ENCODE peak calls at places on chromosome 3, in eight cellular contexts. D, H, B, F, O, N, J and M are unnamed samples.

GRCh38 chr3:126472277-126473006 is 3.2 kb downstream of the ZXDC start:
- DNase-seq in F (no peak), B (no peak), N (peak), J (peak), D (peak), H (peak), O (peak), M (peak)

GRCh38 chr3:151478376-151478702 is 17.5 kb upstream of the IGSF10 start:
- DNase-seq in O (no peak), N (no peak), B (no peak), J (no peak), F (no peak), H (no peak), D (no peak), M (no peak)

GRCh38 chr3:64167346-64167745 is 57.9 kb downstream of the PRICKLE2 start:
- DNase-seq in N (no peak), F (no peak), H (no peak), J (no peak), D (no peak), B (no peak), O (no peak), M (no peak)

GRCh38 chr3:120418866-120419490 is 31.8 kb downstream of the FSTL1 start:
- DNase-seq in N (no peak), D (peak), H (peak), J (peak), O (peak), B (peak), F (peak), M (peak)

GRCh38 chr3:30473374-30474051 is 132.9 kb upstream of the TGFBR2 start:
- DNase-seq in J (no peak), N (peak), F (no peak), B (no peak), O (no peak), D (no peak), H (no peak), M (no peak)

GRCh38 chr3:12350151-12350813 is 61.4 kb downstream of the PPARG start:
- DNase-seq in J (no peak), N (peak), D (no peak), F (no peak), B (no peak), H (no peak), O (no peak), M (peak)

GRCh38 chr3:177754508-177754921 is 557.2 kb upstream of the TBL1XR1 start:
- DNase-seq in O (no peak), H (no peak), D (no peak), F (no peak), J (no peak), B (no peak), N (no peak), M (no peak)

GRCh38 chr3:194755689-194756459 is 70.2 kb downstream of the FAM43A start:
- DNase-seq in F (no peak), D (no peak), N (no peak), H (no peak), O (no peak), J (no peak), B (no peak), M (no peak)

GRCh38 chr3:46882377-46883015 is 5.0 kb downstream of the PTH1R start:
- DNase-seq in D (no peak), B (no peak), H (no peak), F (no peak), N (peak), O (no peak), J (peak), M (no peak)

GRCh38 chr3:4978259-4978965 is 825 bp upstream of the BHLHE40 start:
- DNase-seq in D (peak), B (peak), H (peak), F (peak), O (peak), N (peak), J (peak), M (peak)

GRCh38 chr3:120596116-120596852 is at the start of gene NDUFB4:
- DNase-seq in F (peak), D (peak), H (peak), O (peak), B (peak), N (peak), J (peak), M (peak)

GRCh38 chr3:73740041-73740440 is 115.3 kb upstream of the PDZRN3 start:
- DNase-seq in F (no peak), B (no peak), N (no peak), O (no peak), H (no peak), J (no peak), D (no peak), M (peak)

GRCh38 chr3:153595186-153595815 is 433.3 kb downstream of the RAP2B start:
- DNase-seq in D (no peak), J (peak), B (no peak), H (no peak), O (peak), F (no peak), N (no peak), M (peak)

GRCh38 chr3:108511490-108511889 is 1.1 kb upstream of the MYH15 start:
- DNase-seq in J (no peak), N (no peak), O (no peak), H (no peak), D (no peak), B (no peak), F (no peak), M (no peak)

GRCh38 chr3:157231071-157231470 is 71.1 kb upstream of the CCNL1 start:
- DNase-seq in H (no peak), N (no peak), O (no peak), B (no peak), F (no peak), J (no peak), D (no peak), M (no peak)

GRCh38 chr3:58175429-58176184 is 35.2 kb downstream of the DNASE1L3 start:
- DNase-seq in D (no peak), O (no peak), B (no peak), N (no peak), H (no peak), J (peak), F (no peak), M (no peak)

GRCh38 chr3:113634782-113635474 is 61.5 kb downstream of the USF3 start:
- DNase-seq in N (no peak), H (no peak), B (no peak), O (no peak), D (no peak), J (no peak), F (no peak), M (no peak)

GRCh38 chr3:98994128-98994762 is 92.8 kb upstream of the DCBLD2 start:
- DNase-seq in J (peak), N (no peak), D (no peak), H (peak), B (no peak), O (no peak), F (no peak), M (peak)

GRCh38 chr3:147361671-147362420 is 44.5 kb downstream of the ZIC4 start:
- DNase-seq in H (peak), O (peak), J (peak), N (peak), D (peak), B (peak), F (peak), M (no peak)

GRCh38 chr3:157837341-157837740 is 268.9 kb downstream of the SHOX2 start:
- DNase-seq in F (no peak), H (no peak), N (no peak), B (no peak), O (no peak), D (no peak), J (no peak), M (no peak)

GRCh38 chr3:154310840-154311239 is 13.4 kb downstream of the DHX36 start:
- DNase-seq in B (no peak), O (no peak), H (no peak), D (no peak), F (no peak), J (no peak), N (no peak), M (no peak)

GRCh38 chr3:97481416-97481815 is 283.1 kb upstream of the ARL6 start:
- DNase-seq in H (no peak), J (no peak), B (no peak), O (no peak), N (no peak), D (no peak), F (no peak), M (no peak)

GRCh38 chr3:64740232-64740631 is 52.4 kb upstream of the ADAMTS9 start:
- DNase-seq in N (no peak), B (no peak), F (no peak), H (no peak), O (no peak), D (no peak), J (no peak), M (peak)

GRCh38 chr3:190036631-190037030 is 84.1 kb downstream of the P3H2 start:
- DNase-seq in D (no peak), N (no peak), J (no peak), F (no peak), B (no peak), O (no peak), H (no peak), M (no peak)

GRCh38 chr3:179880868-179881267 is 155.9 kb downstream of the PEX5L start:
- DNase-seq in B (no peak), F (no peak), N (no peak), D (no peak), O (no peak), J (no peak), H (no peak), M (no peak)

GRCh38 chr3:47283596-47284364 is 1.0 kb downstream of the KLHL18 start:
- DNase-seq in O (peak), D (no peak), F (peak), N (no peak), B (peak), J (peak), H (no peak), M (peak)

GRCh38 chr3:10408680-10409079 is 87.8 kb upstream of the SEC13 start:
- DNase-seq in J (no peak), D (no peak), F (no peak), H (no peak), O (no peak), N (no peak), B (no peak), M (peak)

GRCh38 chr3:111326144-111326995 is 215.6 kb upstream of the CD96 start:
- DNase-seq in J (no peak), F (no peak), B (peak), O (no peak), N (no peak), D (no peak), H (no peak), M (no peak)

GRCh38 chr3:56887402-56888025 is 85.8 kb upstream of the ARHGEF3 start:
- DNase-seq in N (no peak), D (no peak), H (no peak), O (no peak), J (no peak), B (peak), F (no peak), M (no peak)

GRCh38 chr3:195587406-195587805 is 3.7 kb upstream of the APOD start:
- DNase-seq in B (no peak), H (no peak), O (no peak), J (no peak), F (no peak), N (no peak), D (no peak), M (no peak)

GRCh38 chr3:46700772-46701171 is 420 bp upstream of the TMIE start:
- DNase-seq in N (peak), H (peak), O (peak), B (no peak), J (no peak), D (peak), F (no peak), M (peak)

GRCh38 chr3:9468460-9468859 is 71.0 kb downstream of the SETD5 start:
- DNase-seq in D (no peak), N (no peak), H (no peak), B (peak), O (no peak), J (no peak), F (no peak), M (no peak)

GRCh38 chr3:27758083-27758482 is 36.0 kb upstream of the EOMES start:
- DNase-seq in H (no peak), F (no peak), J (no peak), D (no peak), N (no peak), O (no peak), B (peak), M (no peak)

GRCh38 chr3:186275436-186275835 is 86.6 kb downstream of the DGKG start:
- DNase-seq in J (no peak), N (no peak), F (no peak), B (no peak), H (no peak), D (no peak), O (no peak), M (no peak)

GRCh38 chr3:157810924-157811718 is 295.1 kb downstream of the SHOX2 start:
- DNase-seq in H (no peak), O (peak), F (no peak), N (no peak), D (no peak), B (no peak), J (no peak), M (no peak)

GRCh38 chr3:51931756-51932155 is 9.9 kb downstream of the RRP9 start:
- DNase-seq in F (no peak), B (no peak), D (no peak), H (no peak), N (no peak), J (no peak), O (no peak), M (no peak)

GRCh38 chr3:176514297-176514696 is 683.0 kb downstream of the TBL1XR1 start:
- DNase-seq in F (no peak), B (peak), D (no peak), H (peak), N (no peak), J (peak), O (peak), M (peak)

GRCh38 chr3:62601238-62601856 is 228.0 kb upstream of the FEZF2 start:
- DNase-seq in O (no peak), J (no peak), H (no peak), F (no peak), N (no peak), D (no peak), B (no peak), M (peak)

GRCh38 chr3:171457263-171458055 is 2.7 kb downstream of the TNIK start:
- DNase-seq in O (no peak), J (no peak), F (no peak), B (peak), N (no peak), D (no peak), H (peak), M (no peak)